ENCODE peak calls at places on chromosome 7, in ten cellular contexts. One of them, this sample, is unnamed.

GRCh38 chr7:78019457-78020130 is 221.0 kb downstream of the PHTF2 start:
- DNase-seq in HCT116: peak; percentile 23
- DNase-seq in IMR-90: peak; percentile 73
- DNase-seq in brain microvascular endothelial cell: peak; percentile 71
- DNase-seq in CD8-positive, alpha-beta T cell: no peak
- DNase-seq in psoas muscle: peak; percentile 95
- DNase-seq in PC-3: peak; percentile 63
- DNase-seq in hepatocyte: peak; percentile 93
- DNase-seq in fibroblast of lung: peak; percentile 89
- DNase-seq in tibial artery: peak; percentile 95
- DNase-seq in this sample: no peak

GRCh38 chr7:81482600-81483186 is 287.2 kb downstream of the HGF start:
- DNase-seq in fibroblast of lung: peak; percentile 37
- DNase-seq in HCT116: peak; percentile 23
- DNase-seq in PC-3: peak; percentile 55
- DNase-seq in hepatocyte: no peak
- DNase-seq in psoas muscle: no peak
- DNase-seq in CD8-positive, alpha-beta T cell: no peak
- DNase-seq in brain microvascular endothelial cell: no peak
- DNase-seq in IMR-90: peak; percentile 65
- DNase-seq in tibial artery: no peak
- DNase-seq in this sample: no peak

GRCh38 chr7:120709931-120710330 is 148.0 kb downstream of the TSPAN12 start:
- DNase-seq in tibial artery: no peak
- DNase-seq in HCT116: no peak
- DNase-seq in brain microvascular endothelial cell: peak; percentile 13
- DNase-seq in IMR-90: no peak
- DNase-seq in hepatocyte: no peak
- DNase-seq in psoas muscle: no peak
- DNase-seq in CD8-positive, alpha-beta T cell: no peak
- DNase-seq in fibroblast of lung: peak; percentile 35
- DNase-seq in PC-3: peak; percentile 58
- DNase-seq in this sample: no peak

GRCh38 chr7:2258661-2259365 is 16.8 kb downstream of the NUDT1 start:
- DNase-seq in IMR-90: no peak
- DNase-seq in hepatocyte: no peak
- DNase-seq in PC-3: no peak
- DNase-seq in brain microvascular endothelial cell: no peak
- DNase-seq in tibial artery: no peak
- DNase-seq in fibroblast of lung: no peak
- DNase-seq in CD8-positive, alpha-beta T cell: no peak
- DNase-seq in psoas muscle: no peak
- DNase-seq in HCT116: no peak
- DNase-seq in this sample: no peak

GRCh38 chr7:105353752-105354328 is 34.9 kb downstream of the SRPK2 start:
- DNase-seq in fibroblast of lung: peak; percentile 35
- DNase-seq in CD8-positive, alpha-beta T cell: no peak
- DNase-seq in psoas muscle: no peak
- DNase-seq in HCT116: no peak
- DNase-seq in tibial artery: peak; percentile 57
- DNase-seq in PC-3: no peak
- DNase-seq in brain microvascular endothelial cell: peak; percentile 61
- DNase-seq in hepatocyte: no peak
- DNase-seq in IMR-90: no peak
- DNase-seq in this sample: no peak

GRCh38 chr7:70574970-70575799 is 556.8 kb upstream of the GALNT17 start:
- DNase-seq in brain microvascular endothelial cell: no peak
- DNase-seq in HCT116: no peak
- DNase-seq in CD8-positive, alpha-beta T cell: no peak
- DNase-seq in hepatocyte: peak; percentile 48
- DNase-seq in fibroblast of lung: peak; percentile 78
- DNase-seq in tibial artery: no peak
- DNase-seq in IMR-90: no peak
- DNase-seq in PC-3: no peak
- DNase-seq in psoas muscle: no peak
- DNase-seq in this sample: peak; percentile 58

GRCh38 chr7:105345003-105345402 is 43.7 kb downstream of the SRPK2 start:
- DNase-seq in IMR-90: no peak
- DNase-seq in brain microvascular endothelial cell: no peak
- DNase-seq in CD8-positive, alpha-beta T cell: no peak
- DNase-seq in fibroblast of lung: no peak
- DNase-seq in hepatocyte: no peak
- DNase-seq in PC-3: no peak
- DNase-seq in tibial artery: no peak
- DNase-seq in HCT116: no peak
- DNase-seq in psoas muscle: no peak
- DNase-seq in this sample: no peak

GRCh38 chr7:47581442-47581820 is 480 bp downstream of the TNS3 start:
- DNase-seq in HCT116: no peak
- DNase-seq in IMR-90: no peak
- DNase-seq in psoas muscle: no peak
- DNase-seq in brain microvascular endothelial cell: no peak
- DNase-seq in fibroblast of lung: no peak
- DNase-seq in PC-3: peak; percentile 25
- DNase-seq in CD8-positive, alpha-beta T cell: no peak
- DNase-seq in hepatocyte: peak; percentile 73
- DNase-seq in tibial artery: no peak
- DNase-seq in this sample: no peak

GRCh38 chr7:21514071-21514470 is 28.8 kb upstream of the DNAH11 start:
- DNase-seq in HCT116: no peak
- DNase-seq in psoas muscle: no peak
- DNase-seq in brain microvascular endothelial cell: no peak
- DNase-seq in IMR-90: no peak
- DNase-seq in CD8-positive, alpha-beta T cell: no peak
- DNase-seq in fibroblast of lung: no peak
- DNase-seq in tibial artery: no peak
- DNase-seq in PC-3: no peak
- DNase-seq in hepatocyte: no peak
- DNase-seq in this sample: no peak

GRCh38 chr7:36155811-36156361 is 2.8 kb downstream of the EEPD1 start:
- DNase-seq in brain microvascular endothelial cell: no peak
- DNase-seq in IMR-90: peak; percentile 53
- DNase-seq in HCT116: no peak
- DNase-seq in tibial artery: peak; percentile 53
- DNase-seq in CD8-positive, alpha-beta T cell: no peak
- DNase-seq in hepatocyte: peak; percentile 34
- DNase-seq in fibroblast of lung: peak; percentile 27
- DNase-seq in PC-3: peak; percentile 43
- DNase-seq in psoas muscle: peak; percentile 89
- DNase-seq in this sample: no peak
- H3K4me3 ChIP-seq in brain microvascular endothelial cell: no peak overlapping the region
- H3K4me3 ChIP-seq in IMR-90: peak overlapping the region; percentile 39
- H3K4me3 ChIP-seq in HCT116: no peak overlapping the region
- H3K4me3 ChIP-seq in tibial artery: peak overlapping the region; percentile 84
- H3K4me3 ChIP-seq in CD8-positive, alpha-beta T cell: no peak overlapping the region
- H3K4me3 ChIP-seq in hepatocyte: peak overlapping the region; percentile 5
- H3K4me3 ChIP-seq in fibroblast of lung: no peak overlapping the region
- H3K4me3 ChIP-seq in PC-3: peak overlapping the region; percentile 84
- H3K4me3 ChIP-seq in psoas muscle: peak overlapping the region; percentile 93
- H3K4me3 ChIP-seq in this sample: peak overlapping the region; percentile 0

DNA sequence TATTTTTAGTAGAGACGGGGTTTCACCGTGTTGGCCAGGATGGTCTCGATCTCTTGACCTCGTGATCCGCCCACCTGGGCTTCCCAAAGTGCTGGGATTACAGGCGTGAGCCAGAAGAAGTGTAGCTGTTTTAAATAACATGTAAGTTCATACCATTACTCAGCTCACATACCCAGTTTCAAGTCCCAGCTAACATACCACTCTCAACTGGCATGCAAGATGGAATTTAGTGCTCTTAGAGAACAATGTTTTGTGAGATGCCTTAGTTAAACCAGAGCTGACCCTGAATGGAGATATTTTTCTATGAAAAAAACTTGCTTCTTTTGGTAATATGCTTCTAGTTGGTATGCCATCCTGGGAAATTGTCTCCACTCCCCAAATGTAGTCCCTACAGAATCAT is 37.3 kb downstream of the HBP1 start:
- DNase-seq in PC-3: no peak
- DNase-seq in tibial artery: no peak
- DNase-seq in IMR-90: no peak
- DNase-seq in psoas muscle: no peak
- DNase-seq in CD8-positive, alpha-beta T cell: no peak
- DNase-seq in brain microvascular endothelial cell: no peak
- DNase-seq in hepatocyte: no peak
- DNase-seq in HCT116: no peak
- DNase-seq in fibroblast of lung: no peak
- DNase-seq in this sample: no peak
- TF ChIP-seq CTCF in PC-3: no peak
- TF ChIP-seq CTCF in tibial artery: no peak
- TF ChIP-seq CTCF in IMR-90: no peak
- TF ChIP-seq CTCF in psoas muscle: no peak
- TF ChIP-seq CTCF in CD8-positive, alpha-beta T cell: no peak
- TF ChIP-seq CTCF in brain microvascular endothelial cell: no peak
- TF ChIP-seq CTCF in hepatocyte: no peak
- TF ChIP-seq CTCF in HCT116: no peak
- TF ChIP-seq CTCF in fibroblast of lung: no peak
- TF ChIP-seq CTCF in this sample: no peak

GRCh38 chr7:139825666-139826290 is 3.3 kb upstream of the TBXAS1 start:
- DNase-seq in fibroblast of lung: peak; percentile 69
- DNase-seq in hepatocyte: peak; percentile 19
- DNase-seq in IMR-90: peak; percentile 81
- DNase-seq in psoas muscle: no peak
- DNase-seq in CD8-positive, alpha-beta T cell: no peak
- DNase-seq in PC-3: peak; percentile 52
- DNase-seq in HCT116: no peak
- DNase-seq in brain microvascular endothelial cell: peak; percentile 60
- DNase-seq in tibial artery: no peak
- DNase-seq in this sample: no peak

GRCh38 chr7:139823855-139824670 is 5.0 kb upstream of the TBXAS1 start:
- DNase-seq in PC-3: no peak
- DNase-seq in fibroblast of lung: peak; percentile 19
- DNase-seq in brain microvascular endothelial cell: no peak
- DNase-seq in CD8-positive, alpha-beta T cell: no peak
- DNase-seq in IMR-90: peak; percentile 90
- DNase-seq in hepatocyte: peak; percentile 31
- DNase-seq in tibial artery: no peak
- DNase-seq in psoas muscle: no peak
- DNase-seq in HCT116: no peak
- DNase-seq in this sample: no peak

GRCh38 chr7:139820089-139820488 is 9.0 kb upstream of the TBXAS1 start:
- DNase-seq in brain microvascular endothelial cell: no peak
- DNase-seq in fibroblast of lung: no peak
- DNase-seq in tibial artery: no peak
- DNase-seq in HCT116: no peak
- DNase-seq in hepatocyte: no peak
- DNase-seq in psoas muscle: no peak
- DNase-seq in CD8-positive, alpha-beta T cell: no peak
- DNase-seq in PC-3: no peak
- DNase-seq in IMR-90: no peak
- DNase-seq in this sample: no peak

GRCh38 chr7:139822855-139823254 is 6.2 kb upstream of the TBXAS1 start:
- DNase-seq in IMR-90: no peak
- DNase-seq in fibroblast of lung: no peak
- DNase-seq in hepatocyte: no peak
- DNase-seq in tibial artery: no peak
- DNase-seq in PC-3: no peak
- DNase-seq in HCT116: no peak
- DNase-seq in brain microvascular endothelial cell: no peak
- DNase-seq in CD8-positive, alpha-beta T cell: no peak
- DNase-seq in psoas muscle: no peak
- DNase-seq in this sample: no peak

GRCh38 chr7:139821349-139822115 is 7.5 kb upstream of the TBXAS1 start:
- DNase-seq in CD8-positive, alpha-beta T cell: no peak
- DNase-seq in HCT116: no peak
- DNase-seq in tibial artery: no peak
- DNase-seq in PC-3: no peak
- DNase-seq in psoas muscle: no peak
- DNase-seq in hepatocyte: no peak
- DNase-seq in fibroblast of lung: no peak
- DNase-seq in IMR-90: no peak
- DNase-seq in brain microvascular endothelial cell: no peak
- DNase-seq in this sample: no peak
- H3K36me3 ChIP-seq in CD8-positive, alpha-beta T cell: no peaks in the 10 kb centered on the region
- H3K36me3 ChIP-seq in HCT116: no peaks in the 10 kb centered on the region
- H3K36me3 ChIP-seq in tibial artery: no peaks in the 10 kb centered on the region
- H3K36me3 ChIP-seq in PC-3: no peaks in the 10 kb centered on the region
- H3K36me3 ChIP-seq in psoas muscle: no peaks in the 10 kb centered on the region
- H3K36me3 ChIP-seq in hepatocyte: no peaks in the 10 kb centered on the region
- H3K36me3 ChIP-seq in fibroblast of lung: no peaks in the 10 kb centered on the region
- H3K36me3 ChIP-seq in IMR-90: no peaks in the 10 kb centered on the region
- H3K36me3 ChIP-seq in brain microvascular endothelial cell: no peaks in the 10 kb centered on the region
- H3K36me3 ChIP-seq in this sample: no peaks in the 10 kb centered on the region

DNA sequence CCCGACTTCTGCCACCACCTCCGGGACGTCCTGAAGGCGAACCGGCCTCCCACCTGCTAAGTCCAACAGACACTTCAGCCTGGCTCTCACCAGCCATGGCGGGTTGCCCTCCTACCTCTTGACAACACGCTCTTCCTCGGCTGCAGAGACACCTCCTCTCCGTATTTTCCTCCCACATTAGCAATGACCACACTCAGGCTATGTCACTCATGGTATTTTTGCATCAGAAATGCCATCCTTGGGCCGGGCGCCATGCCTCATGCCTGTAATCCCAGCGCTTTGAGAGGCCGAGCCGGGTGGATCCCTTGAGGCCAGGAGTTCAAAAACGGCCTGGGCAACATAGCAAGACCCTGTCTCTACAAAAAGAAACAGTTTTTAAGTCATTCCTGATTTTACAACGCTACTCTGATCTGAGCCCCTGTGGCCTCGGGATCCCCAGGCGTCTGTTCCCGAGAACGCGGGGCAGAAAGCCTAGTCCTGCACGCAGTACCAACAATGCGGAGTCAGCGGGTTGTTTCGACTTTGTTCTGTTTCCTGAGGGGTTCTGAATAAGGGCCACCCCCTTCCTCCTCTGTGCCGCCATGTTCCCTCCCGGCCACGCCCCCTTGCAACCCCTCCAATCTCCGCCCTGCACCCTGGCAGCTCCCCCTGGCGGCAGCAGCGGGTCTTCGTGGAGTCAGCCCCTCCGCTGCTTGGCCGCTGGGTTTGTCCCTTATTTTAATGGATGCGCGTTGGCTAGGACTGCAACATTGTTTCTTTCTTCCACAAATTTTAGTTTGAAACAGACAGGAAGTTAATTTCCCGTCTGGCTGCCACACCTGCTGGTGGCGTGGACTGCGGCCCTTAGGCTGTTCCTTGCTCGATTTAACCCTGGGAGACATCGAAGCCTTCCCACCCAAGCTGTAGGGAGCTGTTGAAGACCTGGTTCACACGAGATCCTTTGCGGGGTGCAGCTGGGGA is 9.7 kb upstream of the ZFAND2A start:
- DNase-seq in psoas muscle: peak; percentile 77
- DNase-seq in IMR-90: no peak
- DNase-seq in tibial artery: peak; percentile 82
- DNase-seq in CD8-positive, alpha-beta T cell: peak; percentile 44
- DNase-seq in HCT116: no peak
- DNase-seq in hepatocyte: peak; percentile 40
- DNase-seq in PC-3: peak; percentile 36
- DNase-seq in brain microvascular endothelial cell: peak; percentile 61
- DNase-seq in fibroblast of lung: peak; percentile 43
- DNase-seq in this sample: no peak
- H3K4me3 ChIP-seq in psoas muscle: peak overlapping the region; percentile 58
- H3K4me3 ChIP-seq in IMR-90: no peak overlapping the region
- H3K4me3 ChIP-seq in tibial artery: peak overlapping the region; percentile 46
- H3K4me3 ChIP-seq in CD8-positive, alpha-beta T cell: peak overlapping the region; percentile 50
- H3K4me3 ChIP-seq in HCT116: no peak overlapping the region
- H3K4me3 ChIP-seq in hepatocyte: no peak overlapping the region
- H3K4me3 ChIP-seq in PC-3: peak overlapping the region; percentile 21
- H3K4me3 ChIP-seq in brain microvascular endothelial cell: peak overlapping the region; percentile 52
- H3K4me3 ChIP-seq in fibroblast of lung: no peak overlapping the region
- H3K4me3 ChIP-seq in this sample: peak overlapping the region; percentile 49

GRCh38 chr7:43956022-43956421 is 29.8 kb downstream of the UBE2D4 start:
- DNase-seq in psoas muscle: no peak
- DNase-seq in brain microvascular endothelial cell: no peak
- DNase-seq in tibial artery: no peak
- DNase-seq in fibroblast of lung: no peak
- DNase-seq in CD8-positive, alpha-beta T cell: no peak
- DNase-seq in PC-3: no peak
- DNase-seq in HCT116: no peak
- DNase-seq in hepatocyte: no peak
- DNase-seq in IMR-90: no peak
- DNase-seq in this sample: no peak
- TF ChIP-seq CTCF in psoas muscle: no peak
- TF ChIP-seq CTCF in brain microvascular endothelial cell: no peak
- TF ChIP-seq CTCF in tibial artery: no peak
- TF ChIP-seq CTCF in fibroblast of lung: no peak
- TF ChIP-seq CTCF in CD8-positive, alpha-beta T cell: no peak
- TF ChIP-seq CTCF in PC-3: no peak
- TF ChIP-seq CTCF in HCT116: no peak
- TF ChIP-seq CTCF in hepatocyte: no peak
- TF ChIP-seq CTCF in IMR-90: no peak
- TF ChIP-seq CTCF in this sample: no peak

This sample was measured in kidney epithelial cell.